ENCODE peak calls at places on chromosomes 3 and 15, in seven cellular contexts. K, D, J, B, R, Z and N are unnamed samples.

GRCh38 chr3:146975476-146975875 is 370.3 kb upstream of the PLSCR5 start:
- DNase-seq in K (no peak), D (no peak), J (no peak), B (no peak), R (no peak), Z (no peak), N (no peak)

GRCh38 chr15:101435761-101436160 is 53.7 kb downstream of the PCSK6 start:
- DNase-seq in K (no peak), D (no peak), J (no peak), B (no peak), R (no peak), Z (no peak), N (no peak)

GRCh38 chr3:64539451-64540196 is 148.2 kb downstream of the ADAMTS9 start:
- DNase-seq in K (no peak), D (no peak), J (no peak), B (no peak), R (peak; percentile 81), Z (no peak), N (no peak)

GRCh38 chr15:68783226-68784054 is 37.3 kb downstream of the ANP32A start:
- DNase-seq in K (no peak), D (peak; percentile 39), J (peak; percentile 67), B (peak; percentile 23), R (peak; percentile 22), Z (peak; percentile 75), N (no peak)

GRCh38 chr3:177906573-177907229 is 629.5 kb upstream of the KCNMB2 start:
- DNase-seq in K (no peak), D (no peak), J (no peak), B (no peak), R (peak; percentile 7), Z (no peak), N (no peak)

GRCh38 chr15:76197703-76198455 is 113.4 kb downstream of the ETFA start:
- DNase-seq in K (no peak), D (no peak), J (no peak), B (no peak), R (no peak), Z (no peak), N (no peak)

GRCh38 chr15:77688270-77689058 is 55.8 kb upstream of the LINGO1 start:
- DNase-seq in K (no peak), D (no peak), J (no peak), B (no peak), R (no peak), Z (no peak), N (no peak)

GRCh38 chr15:80972276-80972675 is 17.3 kb downstream of the MESD start:
- DNase-seq in K (no peak), D (no peak), J (no peak), B (no peak), R (no peak), Z (no peak), N (no peak)

GRCh38 chr3:169256791-169257522 is 406.6 kb downstream of the MECOM start:
- DNase-seq in K (no peak), D (no peak), J (no peak), B (no peak), R (no peak), Z (no peak), N (no peak)

GRCh38 chr3:132256984-132257383 is 60.2 kb upstream of the ACP3 start:
- DNase-seq in K (peak; percentile 11), D (no peak), J (no peak), B (no peak), R (no peak), Z (peak; percentile 82), N (no peak)

GRCh38 chr15:60957111-60957510 is 272.0 kb downstream of the RORA start:
- DNase-seq in K (no peak), D (no peak), J (no peak), B (no peak), R (no peak), Z (no peak), N (no peak)

GRCh38 chr3:140187648-140188221 is 252.8 kb downstream of the CLSTN2 start:
- DNase-seq in K (no peak), D (no peak), J (no peak), B (no peak), R (no peak), Z (no peak), N (no peak)

GRCh38 chr3:171347017-171347979 is 112.9 kb downstream of the TNIK start:
- DNase-seq in K (no peak), D (no peak), J (no peak), B (no peak), R (no peak), Z (peak; percentile 82), N (peak; percentile 20)

GRCh38 chr3:165389064-165389463 is 192.9 kb upstream of the SLITRK3 start:
- DNase-seq in K (no peak), D (no peak), J (no peak), B (no peak), R (no peak), Z (no peak), N (no peak)

GRCh38 chr3:128491071-128491899 is 1.7 kb downstream of the GATA2 start:
- DNase-seq in K (no peak), D (no peak), J (no peak), B (no peak), R (no peak), Z (peak; percentile 48), N (peak; percentile 72)

GRCh38 chr3:12044860-12045259 is 40.7 kb downstream of the SYN2 start:
- DNase-seq in K (no peak), D (no peak), J (no peak), B (no peak), R (no peak), Z (no peak), N (no peak)